ENCODE peak calls at places on chromosomes 11 and 22, in six cellular contexts. F, A, O, M, D and P are unnamed samples.

GRCh38 chr11:86678823-86679222 is 6.4 kb upstream of the ME3 start:
- DNase-seq in A (no peak), F (no peak), M (no peak), O (no peak), D (no peak), P (no peak)

GRCh38 chr11:76628408-76628947 is 42.1 kb downstream of the LRRC32 start:
- DNase-seq in A (no peak), O (peak), D (no peak), M (no peak), F (no peak), P (no peak)

GRCh38 chr22:47457021-47457420 is 694.6 kb downstream of the TBC1D22A start:
- DNase-seq in M (no peak), F (no peak), O (no peak), D (no peak), A (no peak), P (no peak)

GRCh38 chr22:38228873-38229740 is 27.3 kb downstream of the MAFF start:
- DNase-seq in A (no peak), D (no peak), M (no peak), O (no peak), F (peak), P (no peak)

GRCh38 chr11:56911312-56911711 is 77.4 kb upstream of the OR5AK2 start:
- DNase-seq in M (no peak), F (no peak), A (no peak), O (no peak), D (no peak), P (no peak)

GRCh38 chr22:38569972-38570840 is at the start of gene DMC1:
- DNase-seq in O (peak), A (peak), M (peak), D (peak), F (peak), P (peak)

GRCh38 chr22:39617342-39617741 is 46.8 kb downstream of the CACNA1I start:
- DNase-seq in A (no peak), D (no peak), M (no peak), O (no peak), F (no peak), P (no peak)

GRCh38 chr22:48112687-48113521 is 1350.5 kb downstream of the TBC1D22A start:
- DNase-seq in M (no peak), F (no peak), A (no peak), D (no peak), O (no peak), P (no peak)

GRCh38 chr22:42680648-42681047 is 31.5 kb upstream of the CYB5R3 start:
- DNase-seq in M (no peak), F (no peak), D (no peak), A (no peak), O (no peak), P (no peak)

GRCh38 chr11:78085972-78086371 is 6.3 kb upstream of the NDUFC2 start:
- DNase-seq in D (no peak), M (no peak), O (no peak), F (no peak), A (no peak), P (no peak)

GRCh38 chr22:44338183-44338812 is 25.5 kb upstream of the SHISAL1 start:
- DNase-seq in D (no peak), F (no peak), O (peak), A (no peak), M (no peak), P (no peak)

GRCh38 chr11:1194977-1195689 is 27.7 kb upstream of the MUC5B start:
- DNase-seq in D (no peak), F (no peak), O (peak), A (no peak), M (no peak), P (no peak)

GRCh38 chr11:127564803-127565202 is 564.2 kb upstream of the KIRREL3 start:
- DNase-seq in A (no peak), O (no peak), D (no peak), F (no peak), M (no peak), P (no peak)

GRCh38 chr22:17101475-17102296 is 16.9 kb downstream of the IL17RA start:
- DNase-seq in D (no peak), F (no peak), A (no peak), O (peak), M (no peak), P (no peak)

GRCh38 chr11:27357250-27357649 is 5.8 kb downstream of the CCDC34 start:
- DNase-seq in F (no peak), O (no peak), D (no peak), M (no peak), A (peak), P (no peak)

GRCh38 chr11:111733009-111733408 is 33.2 kb downstream of the PPP2R1B start:
- DNase-seq in A (peak), D (peak), M (no peak), O (peak), F (peak), P (no peak)

GRCh38 chr11:93073508-93074280 is 104.2 kb downstream of the MTNR1B start:
- DNase-seq in A (no peak), M (no peak), O (no peak), F (no peak), D (no peak), P (no peak)

GRCh38 chr11:64845125-64845735 is 777 bp upstream of the CDC42BPG start:
- DNase-seq in D (no peak), M (no peak), F (no peak), O (no peak), A (peak), P (no peak)

GRCh38 chr11:64844330-64845124 is at the start of gene CDC42BPG:
- DNase-seq in D (no peak), A (peak), M (peak), O (no peak), F (peak), P (peak)

GRCh38 chr11:64842851-64843841 is 1.3 kb downstream of the CDC42BPG start:
- DNase-seq in D (no peak), M (peak), O (no peak), A (peak), F (peak), P (no peak)

GRCh38 chr11:64842366-64842759 is 2.1 kb downstream of the CDC42BPG start:
- DNase-seq in F (no peak), M (no peak), O (no peak), D (no peak), A (no peak), P (no peak)

GRCh38 chr11:64843971-64844329 is 503 bp downstream of the CDC42BPG start:
- DNase-seq in O (no peak), F (no peak), A (no peak), D (no peak), M (no peak), P (no peak)
- H3K4me3 ChIP-seq in O (peak), F (no peak), A (peak), D (no peak), M (peak), P (peak)

GRCh38 chr11:31795706-31796522 is 15.2 kb downstream of the PAX6 start:
- DNase-seq in A (no peak), F (no peak), O (no peak), M (no peak), D (no peak), P (no peak)
- H3K27ac ChIP-seq in A (no peak), F (no peak), O (no peak), M (no peak), D (no peak), P (no peak)

DNA sequence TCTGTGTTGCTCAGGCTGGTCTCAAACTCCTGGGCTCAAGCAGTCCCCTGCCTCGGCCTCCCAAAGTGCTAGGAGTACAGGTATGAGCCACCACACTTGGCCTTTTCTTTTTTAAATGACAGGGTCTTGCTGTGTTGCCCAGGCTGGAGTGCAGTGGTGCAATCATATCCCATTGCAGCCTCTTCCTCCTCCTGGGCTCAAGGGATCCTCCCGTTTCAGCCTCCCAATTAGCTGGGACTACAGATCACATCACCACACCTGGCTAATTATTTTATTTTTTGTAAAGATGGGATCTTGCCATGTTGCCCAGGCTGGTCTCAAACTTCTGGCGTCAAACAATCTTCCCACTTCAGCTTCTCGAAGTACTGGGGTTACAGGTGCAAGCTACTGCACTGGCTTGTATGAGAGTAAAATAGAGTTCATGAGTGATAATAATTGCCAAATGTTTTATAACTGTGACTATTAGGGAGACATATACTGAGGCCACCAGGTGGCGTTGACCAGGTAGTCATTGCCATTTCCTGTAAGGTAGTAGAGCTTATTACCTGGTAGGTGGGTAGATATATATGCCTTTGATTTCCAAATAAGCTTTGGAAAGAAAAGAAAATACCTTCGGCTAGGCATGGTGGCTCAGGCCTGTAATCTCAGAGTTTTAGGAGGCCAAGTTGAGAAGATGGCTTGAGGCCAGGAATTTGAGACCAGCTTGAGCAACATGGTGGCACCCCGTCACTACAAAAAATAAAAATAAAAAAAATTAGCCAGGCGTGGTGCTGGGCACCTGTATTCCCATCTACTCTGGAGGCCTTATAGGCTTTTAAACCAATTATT is 5.4 kb downstream of the FDX1 start:
- DNase-seq in D (no peak), A (peak), O (no peak), F (no peak), M (no peak), P (peak)
- TF ChIP-seq CTCF in D (no peak), A (no peak), O (no peak), F (no peak), M (peak), P (no peak)

DNA sequence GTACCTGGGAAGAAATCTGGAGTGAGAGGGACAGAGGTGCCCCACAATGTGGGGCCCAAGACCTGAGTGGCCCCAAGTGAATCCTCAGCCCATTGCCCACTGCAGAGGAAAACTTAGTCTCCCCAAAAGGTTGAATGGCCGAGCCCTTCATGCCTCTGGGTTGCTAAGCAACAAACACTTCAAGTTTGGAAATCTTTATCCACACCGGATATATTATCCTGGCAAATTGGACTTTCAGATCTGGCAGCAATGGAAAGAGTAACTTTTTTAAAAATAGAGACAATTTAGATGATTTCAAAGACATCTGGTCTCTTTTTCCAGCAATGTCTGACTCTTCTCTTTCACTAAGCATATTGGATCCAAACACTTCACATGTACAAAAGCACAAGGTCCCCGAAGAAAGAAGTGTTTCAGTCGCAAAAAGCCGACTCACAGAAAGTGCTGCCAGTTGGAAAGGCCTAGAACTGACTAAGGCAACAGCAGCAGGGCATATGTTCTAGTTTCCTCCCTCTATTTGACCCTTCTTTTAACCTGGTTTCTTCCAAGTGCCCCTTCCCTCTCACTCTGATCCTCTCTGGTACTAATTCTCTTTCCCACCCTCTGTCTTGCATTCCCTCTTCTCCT is 505.2 kb downstream of the SOX6 start:
- DNase-seq in F (no peak), M (no peak), O (no peak), D (no peak), A (no peak), P (no peak)
- H3K4me3 ChIP-seq in F (no peak), M (no peak), O (no peak), D (no peak), A (no peak), P (no peak)

GRCh38 chr11:115389790-115390189 is 114.4 kb downstream of the CADM1 start:
- DNase-seq in O (no peak), D (no peak), F (no peak), A (no peak), M (no peak), P (no peak)
- H3K27ac ChIP-seq in O (no peak), D (no peak), F (no peak), A (no peak), M (no peak), P (no peak)

DNA sequence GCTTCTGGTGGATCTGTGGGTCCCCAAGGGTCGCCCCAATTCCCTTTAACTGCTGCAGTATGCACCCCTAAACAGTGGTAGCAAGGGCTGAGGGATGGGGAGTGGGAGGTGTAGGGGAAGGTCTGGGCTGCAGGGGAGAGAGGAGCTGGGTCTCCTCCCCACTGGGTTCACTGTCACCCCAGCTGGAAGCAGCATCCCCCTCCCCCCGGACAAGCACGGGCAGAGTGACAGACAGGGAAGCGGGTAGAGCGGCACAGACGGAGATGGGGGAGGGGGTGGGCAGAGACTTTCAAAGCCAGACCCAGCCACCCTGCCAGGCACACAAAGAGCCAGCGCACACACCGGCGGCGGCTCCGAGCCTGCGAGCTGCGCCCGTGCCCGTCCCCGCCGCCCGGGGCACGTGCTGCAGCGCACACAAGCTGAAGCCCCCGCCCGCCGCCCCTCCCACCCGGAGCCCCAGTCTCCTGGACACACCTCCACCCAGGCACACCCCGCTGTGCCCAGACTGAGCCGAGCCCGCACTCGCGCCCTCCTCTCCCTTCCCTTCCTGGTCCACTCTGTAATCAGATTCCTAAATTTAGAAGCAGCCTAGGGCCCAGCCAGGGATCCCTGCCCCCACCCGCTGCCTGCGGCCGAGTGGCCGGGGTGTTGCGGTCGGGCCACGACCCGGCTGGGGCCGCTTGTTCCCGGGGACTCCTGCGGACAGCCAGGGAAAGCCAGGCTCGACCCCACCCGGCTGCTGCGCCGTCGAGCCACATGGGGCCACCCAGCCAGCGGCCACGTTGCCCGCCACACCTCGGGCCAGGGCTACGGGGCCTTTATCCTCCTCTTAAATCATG is 940 bp upstream of the RCOR2 start:
- DNase-seq in F (peak), O (peak), A (peak), M (peak), D (peak), P (no peak)
- TF ChIP-seq CTCF in F (no peak), O (no peak), A (no peak), M (no peak), D (no peak), P (no peak)

GRCh38 chr11:105611837-105612480 is 2.1 kb downstream of the GRIA4 start:
- DNase-seq in F (no peak), O (no peak), M (no peak), A (no peak), D (no peak), P (no peak)
- H3K4me3 ChIP-seq in F (peak), O (peak), M (no peak), A (no peak), D (no peak), P (no peak)

GRCh38 chr11:44868455-44869421 is 81.9 kb downstream of the TP53I11 start:
- DNase-seq in F (no peak), A (no peak), D (no peak), O (peak), M (no peak), P (no peak)

GRCh38 chr11:44870615-44871176 is 80.0 kb downstream of the TP53I11 start:
- DNase-seq in A (no peak), O (no peak), D (no peak), M (no peak), F (no peak), P (no peak)

GRCh38 chr11:44872556-44872955 is 78.1 kb downstream of the TP53I11 start:
- DNase-seq in O (no peak), D (no peak), A (no peak), M (no peak), F (no peak), P (no peak)

GRCh38 chr11:44868021-44868420 is 82.7 kb downstream of the TP53I11 start:
- DNase-seq in D (no peak), F (no peak), M (no peak), O (no peak), A (no peak), P (no peak)

GRCh38 chr11:44870142-44870541 is 80.5 kb downstream of the TP53I11 start:
- DNase-seq in D (no peak), M (no peak), A (no peak), F (no peak), O (no peak), P (no peak)
- H3K27ac ChIP-seq in D (no peak), M (no peak), A (no peak), F (no peak), O (peak), P (no peak)

DNA sequence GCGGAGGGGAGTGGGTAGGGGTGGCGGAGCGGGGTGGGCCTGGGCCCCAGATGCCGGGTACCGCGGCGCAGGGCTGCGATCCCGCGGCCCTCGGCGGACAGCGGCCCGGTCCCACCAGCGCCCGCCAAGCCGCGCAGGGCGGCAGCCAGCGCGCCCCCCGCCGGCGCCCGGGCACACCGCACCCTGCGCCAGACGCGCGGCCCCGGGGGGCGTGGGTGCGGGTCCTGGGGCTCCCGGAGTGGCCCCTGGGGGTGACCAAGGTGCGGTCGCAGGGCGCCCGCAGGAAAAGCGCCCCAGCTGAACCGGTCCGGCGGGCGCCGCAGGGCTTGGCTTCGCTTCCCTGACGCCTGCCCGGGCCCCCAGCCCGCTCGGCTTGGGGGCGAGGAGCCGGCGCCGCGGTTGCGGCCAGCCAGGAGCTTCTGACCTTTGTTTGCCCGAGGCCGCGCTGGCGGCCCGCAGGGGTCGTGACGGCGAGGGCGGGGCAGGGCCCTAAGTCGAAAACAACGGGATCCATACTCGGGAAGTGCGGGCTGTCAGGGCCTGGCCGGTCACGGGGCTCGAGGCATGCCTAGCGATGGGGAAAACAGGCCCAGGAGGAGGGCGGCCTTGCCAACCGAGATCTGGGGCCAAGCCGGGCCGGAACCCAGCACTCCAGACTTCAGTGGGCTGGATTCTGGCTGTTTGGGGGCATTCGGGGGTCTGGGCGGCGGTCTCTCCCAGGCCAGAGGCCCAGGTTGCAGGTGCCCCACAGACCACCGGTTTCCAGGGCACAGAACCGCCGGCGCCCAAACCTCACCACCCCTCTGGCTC is 581 bp upstream of the AP5B1 start:
- DNase-seq in M (peak), F (peak), A (peak), D (no peak), O (peak), P (no peak)
- TF ChIP-seq CTCF in M (peak), F (peak), A (no peak), D (peak), O (no peak), P (no peak)

GRCh38 chr22:30884211-30885000 is 84.2 kb downstream of the MORC2 start:
- DNase-seq in D (no peak), O (peak), A (no peak), F (peak), M (no peak), P (no peak)
- H3K4me3 ChIP-seq in D (no peak), O (no peak), A (no peak), F (no peak), M (no peak), P (no peak)